ENCODE peak calls at places on chromosomes 12 and 14, in nine cellular contexts. One of them, this sample, is unnamed.

GRCh38 chr12:80708535-80709328 is 1.3 kb downstream of the MYF6 start:
- DNase-seq in hepatocyte: no peak
- DNase-seq in osteocyte: no peak
- DNase-seq in progenitor cell of endocrine pancreas: no peak
- DNase-seq in HFF-Myc: no peak
- DNase-seq in AG10803: no peak
- DNase-seq in suprapubic skin: no peak
- DNase-seq in B cell: no peak
- DNase-seq in tibial artery: no peak
- DNase-seq in this sample: peak; percentile 55

GRCh38 chr14:94320243-94320642 is 2.9 kb downstream of the SERPINA6 start:
- DNase-seq in progenitor cell of endocrine pancreas: no peak
- DNase-seq in osteocyte: peak; percentile 25
- DNase-seq in suprapubic skin: no peak
- DNase-seq in HFF-Myc: no peak
- DNase-seq in B cell: no peak
- DNase-seq in AG10803: no peak
- DNase-seq in tibial artery: no peak
- DNase-seq in hepatocyte: peak; percentile 66
- DNase-seq in this sample: no peak

GRCh38 chr12:54006700-54007220 is 2.0 kb upstream of the HOXC8 start:
- DNase-seq in hepatocyte: peak; percentile 66
- DNase-seq in HFF-Myc: no peak
- DNase-seq in progenitor cell of endocrine pancreas: no peak
- DNase-seq in tibial artery: no peak
- DNase-seq in AG10803: peak; percentile 57
- DNase-seq in B cell: no peak
- DNase-seq in osteocyte: no peak
- DNase-seq in suprapubic skin: no peak
- DNase-seq in this sample: no peak

GRCh38 chr14:68270342-68270741 is 450.8 kb downstream of the RAD51B start:
- DNase-seq in hepatocyte: no peak
- DNase-seq in osteocyte: no peak
- DNase-seq in suprapubic skin: no peak
- DNase-seq in HFF-Myc: no peak
- DNase-seq in progenitor cell of endocrine pancreas: no peak
- DNase-seq in B cell: no peak
- DNase-seq in AG10803: no peak
- DNase-seq in tibial artery: no peak
- DNase-seq in this sample: no peak

GRCh38 chr14:33175951-33176350 is 237.3 kb downstream of the NPAS3 start:
- DNase-seq in B cell: no peak
- DNase-seq in hepatocyte: no peak
- DNase-seq in osteocyte: no peak
- DNase-seq in progenitor cell of endocrine pancreas: no peak
- DNase-seq in suprapubic skin: no peak
- DNase-seq in HFF-Myc: no peak
- DNase-seq in tibial artery: no peak
- DNase-seq in AG10803: no peak
- DNase-seq in this sample: no peak

GRCh38 chr14:32980887-32981501 is 42.3 kb downstream of the NPAS3 start:
- DNase-seq in B cell: no peak
- DNase-seq in hepatocyte: no peak
- DNase-seq in suprapubic skin: no peak
- DNase-seq in osteocyte: no peak
- DNase-seq in progenitor cell of endocrine pancreas: no peak
- DNase-seq in tibial artery: no peak
- DNase-seq in AG10803: no peak
- DNase-seq in HFF-Myc: no peak
- DNase-seq in this sample: no peak

GRCh38 chr14:61153914-61154545 is 127.1 kb downstream of the TMEM30B start:
- DNase-seq in tibial artery: no peak
- DNase-seq in B cell: no peak
- DNase-seq in AG10803: no peak
- DNase-seq in hepatocyte: no peak
- DNase-seq in HFF-Myc: no peak
- DNase-seq in progenitor cell of endocrine pancreas: no peak
- DNase-seq in osteocyte: no peak
- DNase-seq in suprapubic skin: no peak
- DNase-seq in this sample: no peak

GRCh38 chr14:74865156-74865555 is 10.8 kb downstream of the PROX2 start:
- DNase-seq in osteocyte: no peak
- DNase-seq in hepatocyte: no peak
- DNase-seq in B cell: no peak
- DNase-seq in suprapubic skin: no peak
- DNase-seq in HFF-Myc: no peak
- DNase-seq in AG10803: no peak
- DNase-seq in progenitor cell of endocrine pancreas: no peak
- DNase-seq in tibial artery: no peak
- DNase-seq in this sample: no peak

GRCh38 chr12:69685810-69686209 is 13.3 kb downstream of the BEST3 start:
- DNase-seq in suprapubic skin: no peak
- DNase-seq in B cell: no peak
- DNase-seq in tibial artery: no peak
- DNase-seq in hepatocyte: no peak
- DNase-seq in progenitor cell of endocrine pancreas: no peak
- DNase-seq in HFF-Myc: no peak
- DNase-seq in AG10803: peak; percentile 53
- DNase-seq in osteocyte: no peak
- DNase-seq in this sample: no peak

GRCh38 chr12:69688496-69689427 is 10.3 kb downstream of the BEST3 start:
- DNase-seq in suprapubic skin: peak; percentile 74
- DNase-seq in progenitor cell of endocrine pancreas: no peak
- DNase-seq in osteocyte: peak; percentile 94
- DNase-seq in B cell: no peak
- DNase-seq in hepatocyte: peak; percentile 86
- DNase-seq in AG10803: peak; percentile 94
- DNase-seq in tibial artery: peak; percentile 52
- DNase-seq in HFF-Myc: peak; percentile 87
- DNase-seq in this sample: peak; percentile 41

GRCh38 chr12:69687390-69687789 is 11.7 kb downstream of the BEST3 start:
- DNase-seq in B cell: no peak
- DNase-seq in AG10803: peak; percentile 42
- DNase-seq in progenitor cell of endocrine pancreas: no peak
- DNase-seq in tibial artery: no peak
- DNase-seq in hepatocyte: no peak
- DNase-seq in suprapubic skin: no peak
- DNase-seq in HFF-Myc: no peak
- DNase-seq in osteocyte: no peak
- DNase-seq in this sample: no peak

GRCh38 chr12:69688021-69688420 is 11.1 kb downstream of the BEST3 start:
- DNase-seq in B cell: no peak
- DNase-seq in HFF-Myc: no peak
- DNase-seq in progenitor cell of endocrine pancreas: no peak
- DNase-seq in suprapubic skin: no peak
- DNase-seq in AG10803: peak; percentile 20
- DNase-seq in osteocyte: no peak
- DNase-seq in tibial artery: no peak
- DNase-seq in hepatocyte: no peak
- DNase-seq in this sample: no peak

GRCh38 chr12:69686731-69687130 is 12.4 kb downstream of the BEST3 start:
- DNase-seq in HFF-Myc: no peak
- DNase-seq in suprapubic skin: no peak
- DNase-seq in hepatocyte: no peak
- DNase-seq in B cell: no peak
- DNase-seq in progenitor cell of endocrine pancreas: no peak
- DNase-seq in tibial artery: no peak
- DNase-seq in AG10803: no peak
- DNase-seq in osteocyte: no peak
- DNase-seq in this sample: no peak
- TF ChIP-seq CTCF in HFF-Myc: no peak
- TF ChIP-seq CTCF in suprapubic skin: no peak
- TF ChIP-seq CTCF in hepatocyte: no peak
- TF ChIP-seq CTCF in B cell: no peak
- TF ChIP-seq CTCF in progenitor cell of endocrine pancreas: no peak
- TF ChIP-seq CTCF in tibial artery: no peak
- TF ChIP-seq CTCF in AG10803: no peak
- TF ChIP-seq CTCF in osteocyte: no peak
- TF ChIP-seq CTCF in this sample: no peak

GRCh38 chr14:105076805-105077648 is 11.8 kb upstream of the GPR132 start:
- DNase-seq in progenitor cell of endocrine pancreas: no peak
- DNase-seq in B cell: no peak
- DNase-seq in AG10803: no peak
- DNase-seq in hepatocyte: no peak
- DNase-seq in HFF-Myc: no peak
- DNase-seq in osteocyte: no peak
- DNase-seq in suprapubic skin: peak; percentile 61
- DNase-seq in tibial artery: no peak
- DNase-seq in this sample: no peak

GRCh38 chr14:105076296-105076804 is 11.1 kb upstream of the GPR132 start:
- DNase-seq in HFF-Myc: no peak
- DNase-seq in tibial artery: no peak
- DNase-seq in AG10803: no peak
- DNase-seq in B cell: no peak
- DNase-seq in osteocyte: peak; percentile 84
- DNase-seq in suprapubic skin: peak; percentile 68
- DNase-seq in progenitor cell of endocrine pancreas: no peak
- DNase-seq in hepatocyte: no peak
- DNase-seq in this sample: no peak

GRCh38 chr14:105074601-105075053 is 9.4 kb upstream of the GPR132 start:
- DNase-seq in B cell: peak; percentile 30
- DNase-seq in osteocyte: peak; percentile 85
- DNase-seq in progenitor cell of endocrine pancreas: no peak
- DNase-seq in tibial artery: no peak
- DNase-seq in hepatocyte: peak; percentile 5
- DNase-seq in suprapubic skin: peak; percentile 65
- DNase-seq in AG10803: no peak
- DNase-seq in HFF-Myc: no peak
- DNase-seq in this sample: no peak

GRCh38 chr14:105073720-105074600 is 8.7 kb upstream of the GPR132 start:
- DNase-seq in tibial artery: no peak
- DNase-seq in B cell: peak; percentile 11
- DNase-seq in suprapubic skin: peak; percentile 62
- DNase-seq in osteocyte: no peak
- DNase-seq in HFF-Myc: no peak
- DNase-seq in progenitor cell of endocrine pancreas: no peak
- DNase-seq in AG10803: no peak
- DNase-seq in hepatocyte: no peak
- DNase-seq in this sample: no peak

DNA sequence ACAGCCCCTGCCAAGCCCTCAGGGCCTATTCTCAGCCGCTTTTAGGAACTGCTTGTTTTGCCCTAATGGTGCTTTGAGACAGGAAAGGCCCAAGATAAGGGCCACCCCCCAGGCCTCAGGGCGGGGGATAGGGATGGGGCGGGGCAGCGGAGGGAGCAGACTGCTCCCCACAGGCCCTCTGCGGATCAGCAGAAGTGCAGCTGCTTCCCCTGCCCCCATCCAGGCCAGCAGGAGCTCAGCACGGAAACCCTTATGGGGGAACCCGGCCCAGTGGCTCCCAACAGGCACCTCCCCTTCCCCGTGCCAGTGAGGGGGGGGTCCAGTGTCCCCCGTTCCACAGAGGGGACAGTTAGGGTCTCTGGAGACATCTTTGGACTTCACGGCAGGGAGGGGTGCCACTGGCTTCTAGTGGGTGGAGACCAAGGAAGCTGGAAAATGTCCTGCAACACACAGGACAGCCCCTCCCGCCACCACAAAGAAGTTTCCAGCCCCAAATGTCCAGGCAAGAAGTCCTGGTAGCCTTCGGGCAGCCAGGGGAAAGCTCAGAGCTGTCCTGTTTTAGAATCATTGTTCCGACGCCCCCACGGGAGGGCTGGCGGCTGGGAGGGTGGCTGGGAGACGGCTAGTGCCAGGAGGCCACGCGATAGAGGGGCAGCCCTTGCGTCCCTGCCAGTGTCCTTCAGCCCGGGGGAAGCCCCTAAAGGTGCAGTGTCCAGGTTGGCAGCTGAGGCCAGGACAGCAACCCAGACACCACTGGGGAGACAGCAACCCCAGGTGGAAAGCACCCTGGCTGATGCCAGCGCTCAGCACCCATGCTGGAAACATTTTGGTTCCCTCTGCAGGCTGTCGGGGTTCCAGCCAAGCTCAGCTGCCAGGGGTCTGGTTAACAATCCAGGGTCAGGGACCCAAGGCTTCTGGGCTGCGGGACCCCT is 10.4 kb upstream of the GPR132 start:
- DNase-seq in tibial artery: no peak
- DNase-seq in suprapubic skin: peak; percentile 77
- DNase-seq in HFF-Myc: no peak
- DNase-seq in osteocyte: no peak
- DNase-seq in AG10803: no peak
- DNase-seq in hepatocyte: peak; percentile 65
- DNase-seq in B cell: peak; percentile 78
- DNase-seq in progenitor cell of endocrine pancreas: no peak
- DNase-seq in this sample: peak; percentile 22
- TF ChIP-seq CTCF in tibial artery: no peak
- TF ChIP-seq CTCF in suprapubic skin: no peak
- TF ChIP-seq CTCF in HFF-Myc: no peak
- TF ChIP-seq CTCF in osteocyte: no peak
- TF ChIP-seq CTCF in AG10803: no peak
- TF ChIP-seq CTCF in hepatocyte: no peak
- TF ChIP-seq CTCF in B cell: no peak
- TF ChIP-seq CTCF in progenitor cell of endocrine pancreas: no peak
- TF ChIP-seq CTCF in this sample: no peak

GRCh38 chr12:6231359-6232268 is 31.4 kb downstream of the CD9 start:
- DNase-seq in hepatocyte: no peak
- DNase-seq in HFF-Myc: no peak
- DNase-seq in osteocyte: no peak
- DNase-seq in tibial artery: no peak
- DNase-seq in AG10803: no peak
- DNase-seq in B cell: no peak
- DNase-seq in suprapubic skin: no peak
- DNase-seq in progenitor cell of endocrine pancreas: no peak
- DNase-seq in this sample: no peak

GRCh38 chr12:6234906-6235305 is 34.7 kb downstream of the CD9 start:
- DNase-seq in HFF-Myc: no peak
- DNase-seq in suprapubic skin: no peak
- DNase-seq in osteocyte: no peak
- DNase-seq in B cell: no peak
- DNase-seq in hepatocyte: no peak
- DNase-seq in tibial artery: no peak
- DNase-seq in progenitor cell of endocrine pancreas: no peak
- DNase-seq in AG10803: no peak
- DNase-seq in this sample: no peak

GRCh38 chr12:6235499-6235898 is 35.3 kb downstream of the CD9 start:
- DNase-seq in hepatocyte: peak; percentile 87
- DNase-seq in HFF-Myc: no peak
- DNase-seq in B cell: no peak
- DNase-seq in suprapubic skin: no peak
- DNase-seq in AG10803: no peak
- DNase-seq in osteocyte: no peak
- DNase-seq in progenitor cell of endocrine pancreas: no peak
- DNase-seq in tibial artery: no peak
- DNase-seq in this sample: no peak

GRCh38 chr12:6234214-6234613 is 34.0 kb downstream of the CD9 start:
- DNase-seq in AG10803: peak; percentile 87
- DNase-seq in B cell: no peak
- DNase-seq in HFF-Myc: no peak
- DNase-seq in tibial artery: no peak
- DNase-seq in osteocyte: no peak
- DNase-seq in suprapubic skin: no peak
- DNase-seq in hepatocyte: no peak
- DNase-seq in progenitor cell of endocrine pancreas: no peak
- DNase-seq in this sample: no peak

DNA sequence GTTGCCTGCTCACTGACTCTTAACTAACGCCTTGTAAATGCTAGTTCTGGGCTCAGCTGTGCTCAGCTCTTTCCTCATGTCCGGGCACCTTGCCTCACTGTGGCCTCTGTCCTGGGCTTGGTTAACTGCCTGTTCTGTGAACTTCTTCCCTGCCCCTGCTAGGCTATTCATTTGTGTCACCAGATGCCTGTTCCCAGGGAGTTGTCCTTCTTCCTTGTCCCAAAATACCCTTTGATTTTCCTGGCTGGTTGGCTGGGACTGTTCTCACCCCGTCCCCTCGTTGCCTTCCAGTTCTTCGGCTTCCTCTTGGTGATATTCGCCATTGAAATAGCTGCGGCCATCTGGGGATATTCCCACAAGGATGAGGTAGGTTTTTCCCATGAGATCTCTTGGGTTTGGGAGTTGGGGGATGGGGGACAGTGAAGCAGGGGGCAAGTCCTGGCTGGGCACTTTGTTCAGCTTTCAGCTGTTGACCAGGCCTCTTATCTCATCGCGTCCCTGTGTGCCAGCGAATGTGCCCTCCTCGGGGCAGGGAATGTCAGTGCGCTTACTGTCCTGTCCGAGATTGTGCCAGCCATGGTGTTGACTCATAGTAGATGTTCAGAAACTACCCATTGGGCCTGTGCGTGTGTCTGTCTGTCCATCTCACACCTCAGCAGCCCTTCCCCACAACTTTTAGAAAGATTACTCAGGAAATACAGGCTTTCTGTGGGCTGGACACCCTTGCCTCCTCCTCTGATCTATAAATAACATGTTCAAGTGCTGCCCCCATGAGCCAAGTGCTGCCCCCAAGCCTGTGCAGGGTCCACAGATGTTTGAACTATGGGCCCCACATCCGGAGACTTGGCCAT is 33.1 kb downstream of the CD9 start:
- DNase-seq in HFF-Myc: no peak
- DNase-seq in suprapubic skin: no peak
- DNase-seq in progenitor cell of endocrine pancreas: no peak
- DNase-seq in osteocyte: no peak
- DNase-seq in AG10803: no peak
- DNase-seq in tibial artery: no peak
- DNase-seq in B cell: no peak
- DNase-seq in hepatocyte: no peak
- DNase-seq in this sample: no peak
- TF ChIP-seq CTCF in HFF-Myc: no peak
- TF ChIP-seq CTCF in suprapubic skin: no peak
- TF ChIP-seq CTCF in progenitor cell of endocrine pancreas: no peak
- TF ChIP-seq CTCF in osteocyte: no peak
- TF ChIP-seq CTCF in AG10803: no peak
- TF ChIP-seq CTCF in tibial artery: no peak
- TF ChIP-seq CTCF in B cell: no peak
- TF ChIP-seq CTCF in hepatocyte: no peak
- TF ChIP-seq CTCF in this sample: no peak

GRCh38 chr12:98741229-98741614 is 96.1 kb downstream of the APAF1 start:
- DNase-seq in osteocyte: no peak
- DNase-seq in HFF-Myc: no peak
- DNase-seq in B cell: no peak
- DNase-seq in AG10803: no peak
- DNase-seq in suprapubic skin: no peak
- DNase-seq in progenitor cell of endocrine pancreas: no peak
- DNase-seq in hepatocyte: no peak
- DNase-seq in tibial artery: no peak
- DNase-seq in this sample: no peak

GRCh38 chr12:98741615-98742265 is 96.7 kb downstream of the APAF1 start:
- DNase-seq in tibial artery: no peak
- DNase-seq in B cell: no peak
- DNase-seq in suprapubic skin: no peak
- DNase-seq in progenitor cell of endocrine pancreas: no peak
- DNase-seq in hepatocyte: no peak
- DNase-seq in AG10803: no peak
- DNase-seq in osteocyte: peak; percentile 73
- DNase-seq in HFF-Myc: no peak
- DNase-seq in this sample: no peak

GRCh38 chr12:98745578-98746391 is 100.7 kb downstream of the APAF1 start:
- DNase-seq in AG10803: peak; percentile 24
- DNase-seq in tibial artery: no peak
- DNase-seq in B cell: peak; percentile 16
- DNase-seq in osteocyte: peak; percentile 78
- DNase-seq in HFF-Myc: no peak
- DNase-seq in progenitor cell of endocrine pancreas: no peak
- DNase-seq in hepatocyte: no peak
- DNase-seq in suprapubic skin: no peak
- DNase-seq in this sample: no peak

GRCh38 chr12:98744692-98745091 is 99.6 kb downstream of the APAF1 start:
- DNase-seq in osteocyte: no peak
- DNase-seq in B cell: no peak
- DNase-seq in HFF-Myc: no peak
- DNase-seq in progenitor cell of endocrine pancreas: no peak
- DNase-seq in suprapubic skin: no peak
- DNase-seq in AG10803: no peak
- DNase-seq in tibial artery: no peak
- DNase-seq in hepatocyte: no peak
- DNase-seq in this sample: no peak

DNA sequence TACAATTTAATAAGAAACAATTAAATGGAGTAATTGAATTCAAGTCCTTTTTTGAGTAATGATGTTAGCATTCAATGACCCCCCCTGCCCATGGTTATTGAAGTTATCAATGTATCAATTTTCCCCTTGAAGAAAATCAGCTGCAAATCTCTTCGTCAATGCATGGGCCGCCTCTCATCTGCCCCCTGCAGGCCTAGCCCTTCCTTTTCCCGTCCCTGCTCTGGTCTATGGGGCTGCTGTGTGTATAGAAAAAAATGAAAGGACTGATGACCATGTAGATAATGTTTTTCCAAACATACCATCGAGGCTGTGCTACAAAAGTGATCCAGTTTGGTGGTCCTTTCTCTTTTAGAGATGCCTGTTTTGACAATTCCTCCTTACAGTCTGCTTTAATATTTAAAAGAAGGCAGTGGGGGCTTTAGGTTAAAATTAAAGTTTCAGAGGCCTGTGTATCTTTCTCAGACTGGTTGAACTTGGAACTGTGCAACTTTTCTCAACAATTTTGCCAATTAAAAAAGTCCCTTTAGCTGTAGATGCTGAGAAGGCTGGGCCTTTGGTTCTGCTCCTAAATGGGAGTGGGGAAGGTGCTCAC is 98.4 kb downstream of the APAF1 start:
- DNase-seq in tibial artery: no peak
- DNase-seq in osteocyte: no peak
- DNase-seq in AG10803: no peak
- DNase-seq in B cell: peak; percentile 14
- DNase-seq in hepatocyte: no peak
- DNase-seq in HFF-Myc: no peak
- DNase-seq in progenitor cell of endocrine pancreas: no peak
- DNase-seq in suprapubic skin: no peak
- DNase-seq in this sample: no peak
- TF ChIP-seq CTCF in tibial artery: peak; percentile 8
- TF ChIP-seq CTCF in osteocyte: peak; percentile 60
- TF ChIP-seq CTCF in AG10803: peak; percentile 23
- TF ChIP-seq CTCF in B cell: peak; percentile 44
- TF ChIP-seq CTCF in hepatocyte: peak; percentile 33
- TF ChIP-seq CTCF in HFF-Myc: peak; percentile 68
- TF ChIP-seq CTCF in progenitor cell of endocrine pancreas: peak; percentile 73
- TF ChIP-seq CTCF in suprapubic skin: no peak
- TF ChIP-seq CTCF in this sample: peak; percentile 17